ENCODE peak calls at places on chromosomes 5 and 9, in nine cellular contexts. V is breast epithelium, C is lower lobe of right lung, W is tibial nerve, Y is K562, U is neuronal stem cell, A is neural progenitor cell, N is brain microvascular endothelial cell, T is uterus. X is an unnamed sample.

GRCh38 chr5:55650391-55650790 is 61.7 kb downstream of the SLC38A9 start:
- DNase-seq in A (no peak), T (no peak), Y (no peak), U (no peak), N (no peak), C (no peak), V (no peak), W (no peak), X (no peak)

GRCh38 chr5:74035521-74035937 is 409.5 kb downstream of the ARHGEF28 start:
- DNase-seq in W (peak), T (peak), Y (no peak), C (no peak), N (peak), A (no peak), V (no peak), U (no peak), X (peak)

GRCh38 chr5:55899344-55899743 is 48.2 kb downstream of the IL31RA start:
- DNase-seq in C (no peak), W (no peak), V (no peak), U (no peak), N (peak), A (no peak), T (no peak), Y (no peak), X (no peak)

GRCh38 chr5:176574297-176574591 is 25.1 kb downstream of the CDHR2 start:
- DNase-seq in V (no peak), T (no peak), W (no peak), C (no peak), N (no peak), A (no peak), U (no peak), Y (no peak), X (no peak)

GRCh38 chr5:1801954-1802295 is 718 bp downstream of the NDUFS6 start:
- DNase-seq in V (peak), Y (no peak), T (no peak), U (no peak), N (no peak), A (peak), C (no peak), W (no peak), X (peak)

GRCh38 chr9:80175286-80175906 is 603.6 kb downstream of the TLE4 start:
- DNase-seq in T (no peak), U (peak), N (no peak), V (no peak), W (peak), C (no peak), A (peak), Y (peak), X (peak)

GRCh38 chr5:123044926-123045617 is 8.5 kb upstream of the PPIC start:
- DNase-seq in C (no peak), V (no peak), U (no peak), W (no peak), Y (no peak), N (no peak), T (no peak), A (no peak), X (no peak)

GRCh38 chr5:31452314-31452713 is 79.6 kb downstream of the DROSHA start:
- DNase-seq in N (no peak), V (no peak), W (no peak), A (no peak), C (no peak), Y (no peak), T (no peak), U (no peak), X (no peak)

GRCh38 chr9:82972446-82972845 is 90.5 kb downstream of the RASEF start:
- DNase-seq in T (no peak), W (no peak), N (no peak), A (no peak), U (no peak), V (no peak), Y (no peak), C (no peak), X (no peak)

GRCh38 chr9:136389396-136389795 is 10.6 kb downstream of the SNAPC4 start:
- DNase-seq in A (no peak), W (no peak), T (no peak), U (no peak), V (no peak), N (no peak), C (no peak), Y (no peak), X (no peak)
- H3K27ac ChIP-seq in A (no peak), W (no peak), T (no peak), U (no peak), V (no peak), N (no peak), C (no peak), Y (no peak), X (no peak)

DNA sequence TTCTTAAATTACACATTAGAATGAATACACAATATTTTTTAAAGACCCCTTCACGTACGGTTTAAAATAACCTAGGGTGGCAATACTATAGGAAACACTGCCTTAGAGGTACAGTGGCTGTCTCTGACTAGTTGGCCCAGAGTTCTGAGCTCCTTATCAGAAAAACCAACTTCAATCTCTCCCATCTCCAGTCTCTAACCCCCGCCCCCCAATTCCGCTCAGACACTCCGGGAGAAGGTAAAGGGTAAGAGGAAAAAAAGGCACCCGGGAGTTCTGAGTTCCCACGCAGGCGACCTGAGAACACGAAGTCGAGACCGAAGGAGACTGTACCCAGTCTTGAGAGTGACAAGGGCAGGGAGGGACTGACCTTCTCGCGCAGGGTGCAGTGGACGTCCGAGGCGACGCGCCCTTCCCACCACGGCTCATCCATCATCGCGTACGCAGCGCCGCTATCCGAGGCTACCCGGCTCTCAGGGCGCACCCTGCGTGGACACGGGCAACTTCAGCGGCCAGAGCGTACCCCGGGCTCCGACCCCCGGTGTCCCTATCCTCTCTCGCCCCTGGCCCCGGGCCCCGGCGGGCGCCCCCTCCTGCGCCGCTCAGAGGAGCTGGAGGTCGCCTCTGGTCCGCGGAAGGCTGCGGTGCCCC is 749 bp downstream of the CCNJL start:
- DNase-seq in N (no peak), Y (no peak), U (no peak), V (no peak), T (peak), A (no peak), C (peak), W (no peak), X (peak)
- H3K4me3 ChIP-seq in N (peak), Y (no peak), U (peak), V (peak), T (peak), A (peak), C (peak), W (peak), X (peak)

DNA sequence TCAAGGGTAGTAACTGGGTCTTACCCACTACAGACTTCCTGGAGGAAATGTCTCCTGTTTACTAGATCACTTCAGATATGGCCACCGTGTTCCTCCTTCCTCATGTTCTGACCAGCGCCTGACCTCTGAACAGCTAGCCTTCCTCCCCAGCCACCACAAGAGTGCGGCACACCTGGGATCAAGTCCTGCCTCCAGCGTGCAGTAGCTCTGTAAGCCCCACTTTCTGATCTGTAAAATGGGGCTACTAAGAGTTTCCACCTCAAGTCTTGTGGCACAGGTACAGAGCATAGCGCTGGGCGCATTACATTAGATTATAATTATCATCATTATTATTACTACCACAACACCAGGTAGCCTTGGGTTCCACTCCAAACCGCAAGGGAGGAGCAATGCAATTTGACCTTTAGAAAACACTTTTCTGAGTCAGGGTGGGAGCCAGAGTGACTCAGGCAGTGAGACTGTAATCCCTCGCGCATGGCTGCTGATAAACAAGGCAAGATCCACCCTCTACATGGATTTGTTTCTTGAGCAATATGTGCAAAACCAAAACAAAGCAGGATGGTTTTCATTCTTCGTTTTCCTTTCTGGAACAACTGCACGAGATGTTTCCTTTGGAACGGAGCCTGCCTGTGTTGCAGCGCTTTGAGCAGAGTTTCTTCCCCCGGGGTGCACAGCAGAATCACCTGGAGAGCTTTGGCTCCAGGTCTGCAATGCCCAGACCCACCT is 65.0 kb upstream of the ANGPTL2 start:
- DNase-seq in T (peak), V (peak), C (peak), U (no peak), A (peak), W (peak), N (peak), Y (peak), X (no peak)
- H3K27ac ChIP-seq in T (peak), V (peak), C (peak), U (no peak), A (no peak), W (peak), N (peak), Y (peak), X (no peak)

GRCh38 chr5:146754621-146755020 is 123.9 kb downstream of the PPP2R2B start:
- DNase-seq in T (no peak), C (no peak), Y (no peak), V (no peak), A (no peak), N (no peak), U (no peak), W (no peak), X (no peak)
- H3K4me3 ChIP-seq in T (no peak), C (no peak), Y (no peak), V (no peak), A (no peak), N (no peak), U (no peak), W (no peak), X (no peak)

DNA sequence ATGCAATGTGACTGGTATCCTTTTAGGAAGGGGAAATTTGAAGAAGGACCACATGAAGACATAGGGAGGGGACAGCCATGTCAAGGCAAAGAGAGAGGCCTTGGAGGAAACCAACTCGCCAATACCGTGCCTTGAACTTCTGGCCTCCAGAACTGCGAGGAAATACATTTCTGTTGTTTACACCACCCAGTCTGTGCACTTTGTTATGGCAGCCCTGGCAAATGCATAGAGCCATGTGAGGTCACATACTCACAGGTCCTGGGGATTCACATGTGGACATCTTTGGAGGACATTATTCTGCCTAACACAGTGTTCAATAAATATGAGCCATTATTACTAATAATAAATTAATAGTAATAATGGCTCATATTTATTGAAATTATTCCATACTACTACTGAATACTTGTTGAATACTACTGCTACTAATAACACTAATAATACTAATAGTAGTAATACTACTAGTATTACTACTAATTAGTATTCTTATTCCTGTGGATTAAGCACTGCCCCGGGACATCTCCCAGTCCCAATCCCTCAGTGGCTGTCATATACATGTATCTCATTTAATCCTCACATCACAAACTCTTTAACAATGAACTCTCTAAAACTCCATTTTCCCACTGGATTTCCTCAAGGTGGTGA is 8.5 kb downstream of the TRAF1 start:
- DNase-seq in T (no peak), Y (no peak), C (no peak), W (no peak), U (no peak), A (no peak), V (no peak), N (no peak), X (no peak)
- H3K27ac ChIP-seq in T (peak), Y (no peak), C (no peak), W (peak), U (no peak), A (no peak), V (peak), N (no peak), X (peak)

GRCh38 chr5:37771203-37771611 is 68.6 kb downstream of the GDNF start:
- DNase-seq in U (no peak), A (no peak), V (no peak), T (no peak), Y (no peak), W (no peak), N (no peak), C (no peak), X (no peak)
- H3K4me3 ChIP-seq in U (no peak), A (no peak), V (no peak), T (no peak), Y (no peak), W (no peak), N (no peak), C (no peak), X (no peak)

GRCh38 chr5:79146352-79146751 is 34.7 kb downstream of the BHMT start:
- DNase-seq in Y (no peak), N (no peak), W (no peak), A (no peak), T (no peak), C (no peak), V (no peak), U (no peak), X (no peak)
- H3K27ac ChIP-seq in Y (no peak), N (no peak), W (no peak), A (no peak), T (no peak), C (no peak), V (peak), U (no peak), X (no peak)

GRCh38 chr5:141485305-141486055 is 650 bp downstream of the PCDHGC4 start:
- DNase-seq in N (no peak), A (peak), T (no peak), U (no peak), V (no peak), W (no peak), Y (no peak), C (no peak), X (no peak)
- H3K4me3 ChIP-seq in N (peak), A (peak), T (peak), U (peak), V (peak), W (no peak), Y (no peak), C (peak), X (no peak)

DNA sequence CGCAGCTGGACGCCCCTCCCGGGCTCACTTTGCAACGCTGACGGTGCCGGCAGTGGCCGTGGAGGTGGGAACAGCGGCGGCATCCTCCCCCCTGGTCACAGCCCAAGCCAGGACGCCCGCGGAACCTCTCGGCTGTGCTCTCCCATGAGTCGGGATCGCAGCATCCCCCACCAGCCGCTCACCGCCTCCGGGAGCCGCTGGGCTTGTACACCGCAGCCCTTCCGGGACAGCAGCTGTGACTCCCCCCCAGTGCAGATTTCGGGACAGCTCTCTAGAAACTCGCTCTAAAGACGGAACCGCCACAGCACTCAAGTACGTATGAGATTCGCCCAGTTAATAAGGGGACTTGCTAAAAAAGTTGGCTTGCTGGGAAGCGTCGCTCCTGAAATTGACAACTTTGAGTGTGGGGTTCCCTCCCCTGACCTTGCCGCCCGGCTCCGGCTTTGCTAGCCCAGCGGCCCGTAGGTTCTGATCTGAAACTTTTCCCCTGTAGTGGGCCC is 461 bp downstream of the NR4A3 start:
- DNase-seq in T (no peak), A (no peak), V (peak), Y (no peak), U (no peak), N (no peak), C (no peak), W (no peak), X (no peak)
- H3K27ac ChIP-seq in T (peak), A (no peak), V (peak), Y (peak), U (peak), N (peak), C (peak), W (peak), X (no peak)